ENCODE peak calls at places on chromosomes 12 and 14, in nine cellular contexts. One of them, this sample, is unnamed. For H3K36me3, the result is how much of the 10 kb centered on the place peaks cover.

GRCh38 chr14:100850841-100851585 is 25.1 kb downstream of the MEG3 start:
- DNase-seq in GM23338: peak
- DNase-seq in lung: peak
- DNase-seq in IMR-90: no peak
- DNase-seq in testis: peak
- DNase-seq in mesenchymal stem cell: no peak
- DNase-seq in mammary epithelial cell: peak
- DNase-seq in transverse colon: peak
- DNase-seq in astrocyte: no peak
- DNase-seq in this sample: no peak

GRCh38 chr14:24070285-24071143 is 848 bp upstream of the CPNE6 start:
- DNase-seq in GM23338: no peak
- DNase-seq in lung: no peak
- DNase-seq in IMR-90: no peak
- DNase-seq in testis: no peak
- DNase-seq in mesenchymal stem cell: no peak
- DNase-seq in mammary epithelial cell: no peak
- DNase-seq in transverse colon: no peak
- DNase-seq in astrocyte: no peak
- DNase-seq in this sample: no peak

GRCh38 chr14:74954232-74954946 is 1.0 kb downstream of the PGF start:
- DNase-seq in GM23338: no peak
- DNase-seq in lung: no peak
- DNase-seq in IMR-90: no peak
- DNase-seq in testis: no peak
- DNase-seq in mesenchymal stem cell: peak
- DNase-seq in mammary epithelial cell: no peak
- DNase-seq in transverse colon: no peak
- DNase-seq in astrocyte: no peak
- DNase-seq in this sample: no peak

GRCh38 chr12:121792607-121793500 is 634 bp downstream of the RHOF start:
- DNase-seq in GM23338: peak
- DNase-seq in lung: peak
- DNase-seq in IMR-90: no peak
- DNase-seq in testis: no peak
- DNase-seq in mesenchymal stem cell: peak
- DNase-seq in mammary epithelial cell: no peak
- DNase-seq in transverse colon: peak
- DNase-seq in astrocyte: no peak
- DNase-seq in this sample: no peak

GRCh38 chr14:64817631-64818030 is 62.1 kb downstream of the SPTB start:
- DNase-seq in GM23338: no peak
- DNase-seq in lung: no peak
- DNase-seq in IMR-90: no peak
- DNase-seq in testis: no peak
- DNase-seq in mesenchymal stem cell: no peak
- DNase-seq in mammary epithelial cell: no peak
- DNase-seq in transverse colon: no peak
- DNase-seq in astrocyte: no peak
- DNase-seq in this sample: no peak

GRCh38 chr12:93733928-93734327 is 56.8 kb downstream of the CRADD start:
- DNase-seq in GM23338: no peak
- DNase-seq in lung: no peak
- DNase-seq in IMR-90: no peak
- DNase-seq in testis: no peak
- DNase-seq in mesenchymal stem cell: no peak
- DNase-seq in mammary epithelial cell: no peak
- DNase-seq in transverse colon: no peak
- DNase-seq in astrocyte: no peak
- DNase-seq in this sample: no peak

GRCh38 chr12:107515446-107515958 is 170.1 kb upstream of the PWP1 start:
- DNase-seq in GM23338: peak
- DNase-seq in lung: peak
- DNase-seq in IMR-90: peak
- DNase-seq in testis: no peak
- DNase-seq in mesenchymal stem cell: peak
- DNase-seq in mammary epithelial cell: peak
- DNase-seq in transverse colon: no peak
- DNase-seq in astrocyte: peak
- DNase-seq in this sample: peak

GRCh38 chr14:101017806-101018560 is 114.5 kb upstream of the RTL1 start:
- DNase-seq in GM23338: no peak
- DNase-seq in lung: peak
- DNase-seq in IMR-90: no peak
- DNase-seq in testis: no peak
- DNase-seq in mesenchymal stem cell: no peak
- DNase-seq in mammary epithelial cell: no peak
- DNase-seq in transverse colon: peak
- DNase-seq in astrocyte: no peak
- DNase-seq in this sample: no peak

GRCh38 chr12:60921541-60921940 is 1325.7 kb downstream of the SLC16A7 start:
- DNase-seq in GM23338: no peak
- DNase-seq in lung: no peak
- DNase-seq in IMR-90: no peak
- DNase-seq in testis: no peak
- DNase-seq in mesenchymal stem cell: no peak
- DNase-seq in mammary epithelial cell: no peak
- DNase-seq in transverse colon: no peak
- DNase-seq in astrocyte: no peak
- DNase-seq in this sample: no peak

GRCh38 chr14:100129161-100129589 is 30.3 kb downstream of the DEGS2 start:
- DNase-seq in GM23338: no peak
- DNase-seq in lung: no peak
- DNase-seq in IMR-90: peak
- DNase-seq in testis: no peak
- DNase-seq in mesenchymal stem cell: no peak
- DNase-seq in mammary epithelial cell: no peak
- DNase-seq in transverse colon: no peak
- DNase-seq in astrocyte: no peak
- DNase-seq in this sample: no peak

GRCh38 chr14:90159688-90160087 is 96.7 kb upstream of the PSMC1 start:
- DNase-seq in GM23338: no peak
- DNase-seq in lung: no peak
- DNase-seq in IMR-90: no peak
- DNase-seq in testis: no peak
- DNase-seq in mesenchymal stem cell: no peak
- DNase-seq in mammary epithelial cell: no peak
- DNase-seq in transverse colon: no peak
- DNase-seq in astrocyte: no peak
- DNase-seq in this sample: no peak

GRCh38 chr12:84497819-84498218 is 414.8 kb downstream of the SLC6A15 start:
- DNase-seq in GM23338: peak
- DNase-seq in lung: no peak
- DNase-seq in IMR-90: no peak
- DNase-seq in testis: no peak
- DNase-seq in mesenchymal stem cell: peak
- DNase-seq in mammary epithelial cell: no peak
- DNase-seq in transverse colon: no peak
- DNase-seq in astrocyte: no peak
- DNase-seq in this sample: no peak

GRCh38 chr14:94581127-94581999 is at the start of gene SERPINA5:
- DNase-seq in GM23338: peak
- DNase-seq in lung: peak
- DNase-seq in IMR-90: no peak
- DNase-seq in testis: peak
- DNase-seq in mesenchymal stem cell: no peak
- DNase-seq in mammary epithelial cell: peak
- DNase-seq in transverse colon: no peak
- DNase-seq in astrocyte: no peak
- DNase-seq in this sample: no peak

DNA sequence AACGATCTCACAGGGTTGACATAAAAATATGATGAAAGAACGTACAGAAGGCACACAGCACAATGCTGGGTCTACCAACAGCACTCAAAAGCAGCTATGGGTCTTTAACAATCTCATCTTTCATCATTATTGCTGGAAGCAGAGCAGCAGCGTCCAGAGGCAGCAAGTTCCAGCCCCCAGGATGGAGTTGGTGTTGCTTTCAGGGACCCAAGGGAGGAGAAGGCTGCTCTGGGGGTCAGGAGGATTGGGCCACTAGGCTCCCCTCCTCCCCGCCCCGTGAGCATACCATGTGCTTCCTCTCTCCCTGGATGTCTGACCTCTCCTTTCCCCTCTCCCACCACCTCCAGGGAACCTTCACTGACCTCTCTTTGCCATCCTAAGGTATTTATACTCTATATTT is 13.3 kb downstream of the KCTD10 start:
- DNase-seq in GM23338: no peak
- DNase-seq in lung: no peak
- DNase-seq in IMR-90: no peak
- DNase-seq in testis: no peak
- DNase-seq in mesenchymal stem cell: no peak
- DNase-seq in mammary epithelial cell: no peak
- DNase-seq in transverse colon: no peak
- DNase-seq in astrocyte: no peak
- DNase-seq in this sample: no peak
- H3K36me3 ChIP-seq in GM23338: under half
- H3K36me3 ChIP-seq in lung: under half
- H3K36me3 ChIP-seq in IMR-90: under half
- H3K36me3 ChIP-seq in testis: under half
- H3K36me3 ChIP-seq in mesenchymal stem cell: under half
- H3K36me3 ChIP-seq in mammary epithelial cell: under half
- H3K36me3 ChIP-seq in transverse colon: under half
- H3K36me3 ChIP-seq in astrocyte: under half
- H3K36me3 ChIP-seq in this sample: under half

GRCh38 chr14:98138666-98139065 is 1133.3 kb downstream of the BCL11B start:
- DNase-seq in GM23338: peak
- DNase-seq in lung: peak
- DNase-seq in IMR-90: no peak
- DNase-seq in testis: peak
- DNase-seq in mesenchymal stem cell: no peak
- DNase-seq in mammary epithelial cell: peak
- DNase-seq in transverse colon: peak
- DNase-seq in astrocyte: no peak
- DNase-seq in this sample: no peak

GRCh38 chr14:98137626-98138025 is 1134.4 kb downstream of the BCL11B start:
- DNase-seq in GM23338: no peak
- DNase-seq in lung: no peak
- DNase-seq in IMR-90: no peak
- DNase-seq in testis: no peak
- DNase-seq in mesenchymal stem cell: no peak
- DNase-seq in mammary epithelial cell: peak
- DNase-seq in transverse colon: no peak
- DNase-seq in astrocyte: no peak
- DNase-seq in this sample: no peak

GRCh38 chr14:98136019-98136418 is 1136.0 kb downstream of the BCL11B start:
- DNase-seq in GM23338: no peak
- DNase-seq in lung: no peak
- DNase-seq in IMR-90: no peak
- DNase-seq in testis: no peak
- DNase-seq in mesenchymal stem cell: no peak
- DNase-seq in mammary epithelial cell: no peak
- DNase-seq in transverse colon: no peak
- DNase-seq in astrocyte: no peak
- DNase-seq in this sample: no peak

GRCh38 chr14:98133806-98134205 is 1138.2 kb downstream of the BCL11B start:
- DNase-seq in GM23338: no peak
- DNase-seq in lung: no peak
- DNase-seq in IMR-90: no peak
- DNase-seq in testis: no peak
- DNase-seq in mesenchymal stem cell: no peak
- DNase-seq in mammary epithelial cell: no peak
- DNase-seq in transverse colon: no peak
- DNase-seq in astrocyte: no peak
- DNase-seq in this sample: no peak

DNA sequence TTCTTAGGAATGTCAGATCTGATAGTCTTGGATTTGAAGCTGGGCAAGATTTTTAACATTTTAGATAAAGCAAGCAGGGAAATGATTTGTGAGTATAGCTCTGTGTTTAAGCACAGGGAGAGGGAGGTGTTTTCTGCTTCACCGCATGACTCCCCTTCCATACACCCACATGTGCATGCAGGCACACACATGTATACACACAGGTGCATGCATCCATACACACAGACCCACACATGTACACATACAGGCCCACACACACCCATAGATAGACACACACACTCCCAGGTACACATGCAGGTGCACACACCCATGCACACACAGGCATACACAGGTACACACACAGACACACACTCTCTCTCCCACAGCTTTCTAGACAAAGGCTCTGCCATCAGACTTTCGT is 1135.6 kb downstream of the BCL11B start:
- DNase-seq in GM23338: no peak
- DNase-seq in lung: no peak
- DNase-seq in IMR-90: no peak
- DNase-seq in testis: no peak
- DNase-seq in mesenchymal stem cell: no peak
- DNase-seq in mammary epithelial cell: no peak
- DNase-seq in transverse colon: no peak
- DNase-seq in astrocyte: no peak
- DNase-seq in this sample: no peak
- H3K4me3 ChIP-seq in GM23338: no peak
- H3K4me3 ChIP-seq in lung: no peak
- H3K4me3 ChIP-seq in IMR-90: no peak
- H3K4me3 ChIP-seq in testis: no peak
- H3K4me3 ChIP-seq in mesenchymal stem cell: no peak
- H3K4me3 ChIP-seq in mammary epithelial cell: no peak
- H3K4me3 ChIP-seq in transverse colon: no peak
- H3K4me3 ChIP-seq in astrocyte: no peak
- H3K4me3 ChIP-seq in this sample: no peak

DNA sequence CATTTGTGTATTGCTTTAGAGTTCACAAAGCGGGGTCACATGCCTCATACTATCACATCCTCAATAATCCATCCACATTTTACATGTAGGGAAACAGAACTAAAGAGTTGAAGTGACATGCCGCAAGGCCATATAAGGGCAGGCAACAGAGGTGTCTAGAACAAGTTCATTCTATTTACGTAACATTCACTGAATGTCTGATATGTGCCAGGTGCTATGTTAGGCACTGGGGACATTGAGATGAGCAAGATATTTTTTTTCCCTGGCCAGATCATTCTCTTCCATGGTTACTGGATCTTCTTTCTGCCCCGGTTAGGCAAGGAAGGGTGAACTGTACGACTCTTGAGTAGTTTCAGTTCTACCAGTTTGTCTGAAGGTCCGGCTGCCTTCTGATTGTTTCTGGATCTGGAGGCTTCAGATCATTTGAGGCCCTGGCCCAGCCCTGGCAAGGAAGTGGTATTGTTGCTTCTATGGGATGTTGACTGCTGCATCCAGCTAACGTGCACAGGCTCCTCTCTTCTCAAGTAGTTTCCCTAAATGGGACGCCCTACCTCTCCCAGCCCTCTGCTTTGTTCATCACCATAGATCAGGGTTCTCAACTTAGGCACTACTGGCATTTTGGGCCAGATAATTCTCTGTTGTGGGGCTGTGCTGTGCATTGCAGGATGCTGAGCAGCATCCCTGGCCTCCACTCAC is 12.1 kb downstream of the GPATCH2L start:
- DNase-seq in GM23338: no peak
- DNase-seq in lung: no peak
- DNase-seq in IMR-90: no peak
- DNase-seq in testis: no peak
- DNase-seq in mesenchymal stem cell: no peak
- DNase-seq in mammary epithelial cell: no peak
- DNase-seq in transverse colon: no peak
- DNase-seq in astrocyte: no peak
- DNase-seq in this sample: no peak
- H3K36me3 ChIP-seq in GM23338: under half
- H3K36me3 ChIP-seq in lung: under half
- H3K36me3 ChIP-seq in IMR-90: under half
- H3K36me3 ChIP-seq in testis: under half
- H3K36me3 ChIP-seq in mesenchymal stem cell: under half
- H3K36me3 ChIP-seq in mammary epithelial cell: under half
- H3K36me3 ChIP-seq in transverse colon: under half
- H3K36me3 ChIP-seq in astrocyte: under half
- H3K36me3 ChIP-seq in this sample: under half

GRCh38 chr12:123131291-123131831 is 19.5 kb downstream of the PITPNM2 start:
- DNase-seq in GM23338: no peak
- DNase-seq in lung: no peak
- DNase-seq in IMR-90: no peak
- DNase-seq in testis: no peak
- DNase-seq in mesenchymal stem cell: peak
- DNase-seq in mammary epithelial cell: peak
- DNase-seq in transverse colon: peak
- DNase-seq in astrocyte: no peak
- DNase-seq in this sample: no peak
- H3K4me3 ChIP-seq in GM23338: no peak
- H3K4me3 ChIP-seq in lung: no peak
- H3K4me3 ChIP-seq in IMR-90: no peak
- H3K4me3 ChIP-seq in testis: no peak
- H3K4me3 ChIP-seq in mesenchymal stem cell: no peak
- H3K4me3 ChIP-seq in mammary epithelial cell: no peak
- H3K4me3 ChIP-seq in transverse colon: no peak
- H3K4me3 ChIP-seq in astrocyte: no peak
- H3K4me3 ChIP-seq in this sample: no peak